ENCODE peak calls at places on chromosomes 3 and 15, in six cellular contexts. One of them, this sample, is unnamed.
A peak's percentile ranks its signal among the peaks of the same experiment; 100 is the strongest.

GRCh38 chr15:98381446-98381845 is 266.9 kb upstream of the IGF1R start:
- DNase-seq in suprapubic skin: no peak
- DNase-seq in ovary: no peak
- DNase-seq in tibial nerve: no peak
- DNase-seq in A549: no peak
- DNase-seq in K562: no peak
- DNase-seq in this sample: no peak

GRCh38 chr3:179868715-179869114 is 168.0 kb downstream of the PEX5L start:
- DNase-seq in suprapubic skin: no peak
- DNase-seq in ovary: no peak
- DNase-seq in tibial nerve: no peak
- DNase-seq in A549: no peak
- DNase-seq in K562: no peak
- DNase-seq in this sample: no peak

GRCh38 chr3:47865192-47865591 is 62.3 kb downstream of the DHX30 start:
- DNase-seq in suprapubic skin: no peak
- DNase-seq in ovary: no peak
- DNase-seq in tibial nerve: no peak
- DNase-seq in A549: no peak
- DNase-seq in K562: no peak
- DNase-seq in this sample: peak; percentile 9

GRCh38 chr3:123379041-123379830 is 69.7 kb downstream of the ADCY5 start:
- DNase-seq in suprapubic skin: peak; percentile 35
- DNase-seq in ovary: no peak
- DNase-seq in tibial nerve: no peak
- DNase-seq in A549: no peak
- DNase-seq in K562: no peak
- DNase-seq in this sample: no peak

GRCh38 chr3:148681080-148681479 is 16.6 kb upstream of the AGTR1 start:
- DNase-seq in suprapubic skin: no peak
- DNase-seq in ovary: no peak
- DNase-seq in tibial nerve: no peak
- DNase-seq in A549: no peak
- DNase-seq in K562: no peak
- DNase-seq in this sample: no peak

GRCh38 chr3:104436536-104436935 is 930.2 kb upstream of the ALCAM start:
- DNase-seq in suprapubic skin: no peak
- DNase-seq in ovary: no peak
- DNase-seq in tibial nerve: no peak
- DNase-seq in A549: no peak
- DNase-seq in K562: no peak
- DNase-seq in this sample: no peak

GRCh38 chr15:83285284-83285978 is 967 bp upstream of the BNC1 start:
- DNase-seq in suprapubic skin: no peak
- DNase-seq in ovary: no peak
- DNase-seq in tibial nerve: no peak
- DNase-seq in A549: no peak
- DNase-seq in K562: no peak
- DNase-seq in this sample: no peak

GRCh38 chr15:67188551-67189218 is 65.8 kb downstream of the AAGAB start:
- DNase-seq in suprapubic skin: no peak
- DNase-seq in ovary: peak; percentile 74
- DNase-seq in tibial nerve: no peak
- DNase-seq in A549: no peak
- DNase-seq in K562: no peak
- DNase-seq in this sample: no peak

GRCh38 chr3:114411811-114412803 is 118.3 kb downstream of the TIGIT start:
- DNase-seq in suprapubic skin: no peak
- DNase-seq in ovary: peak; percentile 52
- DNase-seq in tibial nerve: no peak
- DNase-seq in A549: peak; percentile 7
- DNase-seq in K562: no peak
- DNase-seq in this sample: no peak

GRCh38 chr3:148992635-148993230 is 1.4 kb downstream of the GYG1 start:
- DNase-seq in suprapubic skin: no peak
- DNase-seq in ovary: no peak
- DNase-seq in tibial nerve: no peak
- DNase-seq in A549: no peak
- DNase-seq in K562: no peak
- DNase-seq in this sample: no peak

GRCh38 chr3:17360991-17361390 is 381.4 kb downstream of the TBC1D5 start:
- DNase-seq in suprapubic skin: no peak
- DNase-seq in ovary: no peak
- DNase-seq in tibial nerve: no peak
- DNase-seq in A549: no peak
- DNase-seq in K562: no peak
- DNase-seq in this sample: no peak

GRCh38 chr3:43998841-43999805 is 242.6 kb upstream of the TOPAZ1 start:
- DNase-seq in suprapubic skin: no peak
- DNase-seq in ovary: no peak
- DNase-seq in tibial nerve: no peak
- DNase-seq in A549: peak; percentile 70
- DNase-seq in K562: no peak
- DNase-seq in this sample: no peak

GRCh38 chr3:23256741-23257435 is 53.8 kb downstream of the UBE2E2 start:
- DNase-seq in suprapubic skin: no peak
- DNase-seq in ovary: no peak
- DNase-seq in tibial nerve: no peak
- DNase-seq in A549: no peak
- DNase-seq in K562: no peak
- DNase-seq in this sample: no peak

GRCh38 chr3:170751894-170752283 is 118.1 kb downstream of the RPL22L1 start:
- DNase-seq in suprapubic skin: no peak
- DNase-seq in ovary: no peak
- DNase-seq in tibial nerve: no peak
- DNase-seq in A549: no peak
- DNase-seq in K562: no peak
- DNase-seq in this sample: no peak

GRCh38 chr15:29870495-29871151 is 48.4 kb upstream of the TJP1 start:
- DNase-seq in suprapubic skin: no peak
- DNase-seq in ovary: peak; percentile 64
- DNase-seq in tibial nerve: no peak
- DNase-seq in A549: no peak
- DNase-seq in K562: no peak
- DNase-seq in this sample: no peak

GRCh38 chr15:29859981-29860745 is 37.9 kb upstream of the TJP1 start:
- DNase-seq in suprapubic skin: no peak
- DNase-seq in ovary: no peak
- DNase-seq in tibial nerve: no peak
- DNase-seq in A549: no peak
- DNase-seq in K562: no peak
- DNase-seq in this sample: no peak

GRCh38 chr3:64878372-64878771 is 190.6 kb upstream of the ADAMTS9 start:
- DNase-seq in suprapubic skin: no peak
- DNase-seq in ovary: no peak
- DNase-seq in tibial nerve: no peak
- DNase-seq in A549: no peak
- DNase-seq in K562: no peak
- DNase-seq in this sample: no peak

GRCh38 chr3:124398594-124398993 is 331.7 kb upstream of the UMPS start:
- DNase-seq in suprapubic skin: no peak
- DNase-seq in ovary: no peak
- DNase-seq in tibial nerve: no peak
- DNase-seq in A549: no peak
- DNase-seq in K562: no peak
- DNase-seq in this sample: no peak

GRCh38 chr3:44013967-44014366 is 227.7 kb upstream of the TOPAZ1 start:
- DNase-seq in suprapubic skin: no peak
- DNase-seq in ovary: no peak
- DNase-seq in tibial nerve: no peak
- DNase-seq in A549: no peak
- DNase-seq in K562: peak; percentile 27
- DNase-seq in this sample: no peak

GRCh38 chr3:7813412-7813811 is 688.2 kb upstream of the LMCD1 start:
- DNase-seq in suprapubic skin: no peak
- DNase-seq in ovary: no peak
- DNase-seq in tibial nerve: no peak
- DNase-seq in A549: no peak
- DNase-seq in K562: no peak
- DNase-seq in this sample: no peak

GRCh38 chr3:32569540-32570425 is 875 bp downstream of the DYNC1LI1 start:
- DNase-seq in suprapubic skin: peak; percentile 83
- DNase-seq in ovary: peak; percentile 61
- DNase-seq in tibial nerve: no peak
- DNase-seq in A549: peak; percentile 24
- DNase-seq in K562: peak; percentile 86
- DNase-seq in this sample: peak; percentile 67

DNA sequence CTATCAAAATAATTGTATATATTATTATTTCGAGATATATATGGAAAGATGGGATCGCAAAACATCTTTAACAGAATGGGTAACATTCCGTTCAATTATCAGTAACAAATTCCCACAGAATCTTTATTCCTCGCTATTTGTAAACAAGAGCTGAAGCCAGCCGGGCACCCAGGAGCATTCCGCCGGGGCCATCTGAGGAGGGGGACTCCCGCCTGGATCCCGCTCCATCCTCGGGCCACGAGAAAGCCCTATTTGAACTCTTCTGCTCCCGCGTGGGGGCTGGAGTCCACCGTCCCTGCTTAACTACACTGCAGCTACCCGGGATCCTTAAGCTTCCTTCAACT is 698 bp downstream of the GPR176 start:
- DNase-seq in suprapubic skin: no peak
- DNase-seq in ovary: no peak
- DNase-seq in tibial nerve: no peak
- DNase-seq in A549: no peak
- DNase-seq in K562: no peak
- DNase-seq in this sample: no peak
- H3K4me3 ChIP-seq in suprapubic skin: peak overlapping the region; percentile 64
- H3K4me3 ChIP-seq in ovary: peak overlapping the region; percentile 45
- H3K4me3 ChIP-seq in tibial nerve: peak overlapping the region; percentile 69
- H3K4me3 ChIP-seq in A549: peak overlapping the region; percentile 50
- H3K4me3 ChIP-seq in K562: no peak overlapping the region
- H3K4me3 ChIP-seq in this sample: peak overlapping the region; percentile 80

GRCh38 chr3:192867645-192868044 is 50.0 kb downstream of the MB21D2 start:
- DNase-seq in suprapubic skin: no peak
- DNase-seq in ovary: no peak
- DNase-seq in tibial nerve: no peak
- DNase-seq in A549: no peak
- DNase-seq in K562: no peak
- DNase-seq in this sample: no peak

GRCh38 chr3:192866804-192867203 is 50.9 kb downstream of the MB21D2 start:
- DNase-seq in suprapubic skin: no peak
- DNase-seq in ovary: no peak
- DNase-seq in tibial nerve: no peak
- DNase-seq in A549: no peak
- DNase-seq in K562: no peak
- DNase-seq in this sample: no peak

GRCh38 chr3:192862408-192863385 is 55.0 kb downstream of the MB21D2 start:
- DNase-seq in suprapubic skin: no peak
- DNase-seq in ovary: no peak
- DNase-seq in tibial nerve: no peak
- DNase-seq in A549: no peak
- DNase-seq in K562: no peak
- DNase-seq in this sample: no peak

GRCh38 chr3:192861972-192862371 is 55.7 kb downstream of the MB21D2 start:
- DNase-seq in suprapubic skin: no peak
- DNase-seq in ovary: no peak
- DNase-seq in tibial nerve: no peak
- DNase-seq in A549: no peak
- DNase-seq in K562: no peak
- DNase-seq in this sample: no peak

DNA sequence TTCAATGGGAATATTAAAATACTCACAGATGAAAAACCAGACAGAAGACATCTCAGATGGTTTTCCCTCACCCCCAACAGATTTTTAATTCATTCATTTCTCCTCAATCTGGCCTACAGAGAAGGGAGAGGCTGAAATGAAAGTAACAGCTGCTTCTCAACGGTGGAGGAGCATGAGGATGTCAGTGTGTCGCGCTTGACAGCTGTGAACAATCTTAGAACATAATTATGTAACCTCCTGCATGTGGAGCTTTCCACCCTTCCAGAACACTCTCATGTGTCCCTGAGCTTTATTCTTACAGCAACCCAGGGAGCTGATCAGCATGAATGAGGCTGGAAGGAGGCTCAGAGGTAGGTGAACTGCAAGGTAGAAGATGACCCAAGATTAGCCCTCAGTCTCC is 52.7 kb downstream of the MB21D2 start:
- DNase-seq in suprapubic skin: no peak
- DNase-seq in ovary: no peak
- DNase-seq in tibial nerve: no peak
- DNase-seq in A549: no peak
- DNase-seq in K562: no peak
- DNase-seq in this sample: no peak
- TF ChIP-seq EP300 in suprapubic skin: no peak
- TF ChIP-seq EP300 in ovary: no peak
- TF ChIP-seq EP300 in tibial nerve: no peak
- TF ChIP-seq EP300 in A549: no peak
- TF ChIP-seq EP300 in K562: no peak
- TF ChIP-seq EP300 in this sample: no peak

DNA sequence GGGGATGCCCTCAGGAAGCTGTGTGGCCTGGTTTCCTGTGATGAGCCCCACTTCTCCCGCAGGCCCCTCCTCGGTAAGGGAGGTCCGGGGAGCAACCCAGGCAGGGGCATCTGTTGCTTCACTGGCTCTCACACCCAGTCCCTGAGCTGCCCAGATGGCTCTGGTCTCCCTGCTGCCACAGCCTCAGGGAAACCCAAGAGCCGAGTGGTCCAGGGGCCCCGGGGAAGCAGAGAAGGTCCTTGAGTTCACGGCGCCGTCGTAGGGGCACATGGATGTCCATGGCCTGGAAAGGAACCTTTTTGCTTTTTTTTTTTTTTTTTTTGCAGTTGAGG is 13.3 kb upstream of the LRRC15 start:
- DNase-seq in suprapubic skin: no peak
- DNase-seq in ovary: no peak
- DNase-seq in tibial nerve: no peak
- DNase-seq in A549: no peak
- DNase-seq in K562: no peak
- DNase-seq in this sample: no peak
- H3K4me3 ChIP-seq in suprapubic skin: no peak overlapping the region
- H3K4me3 ChIP-seq in ovary: no peak overlapping the region
- H3K4me3 ChIP-seq in tibial nerve: no peak overlapping the region
- H3K4me3 ChIP-seq in A549: no peak overlapping the region
- H3K4me3 ChIP-seq in K562: no peak overlapping the region
- H3K4me3 ChIP-seq in this sample: no peak overlapping the region

DNA sequence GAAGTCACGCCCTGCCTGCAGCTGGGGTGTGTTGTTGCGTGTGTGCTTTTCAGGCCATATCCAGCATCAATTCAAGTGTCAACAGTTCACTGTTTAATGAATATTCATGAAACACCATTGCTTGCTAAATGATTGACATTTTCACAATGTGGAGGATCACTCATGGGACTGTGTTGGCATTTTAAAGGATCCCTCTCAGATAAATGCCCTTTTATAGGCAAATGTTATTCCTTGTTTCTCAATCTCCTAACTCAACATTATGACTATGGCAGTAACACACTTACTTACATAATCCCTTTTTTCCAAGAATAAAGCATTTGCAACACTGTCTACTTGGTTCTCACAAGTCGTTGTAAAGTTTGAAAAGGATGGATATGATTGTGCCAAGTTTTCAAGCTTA is 511.4 kb downstream of the GABRG3 start:
- DNase-seq in suprapubic skin: no peak
- DNase-seq in ovary: no peak
- DNase-seq in tibial nerve: no peak
- DNase-seq in A549: no peak
- DNase-seq in K562: no peak
- DNase-seq in this sample: no peak
- TF ChIP-seq EP300 in suprapubic skin: no peak
- TF ChIP-seq EP300 in ovary: no peak
- TF ChIP-seq EP300 in tibial nerve: no peak
- TF ChIP-seq EP300 in A549: no peak
- TF ChIP-seq EP300 in K562: no peak
- TF ChIP-seq EP300 in this sample: no peak